ENCODE peak calls at places on chromosomes 5 and 9, in ten cellular contexts. O is mammary epithelial cell; Q is B cell; X is heart left ventricle; L is cardiac fibroblast; I is neural crest cell; S is GM12865; T is CD4-positive, alpha-beta T cell; D is CD8-positive, alpha-beta T cell; P is A549. K is an unnamed sample.

GRCh38 chr5:163163858-163164257 is 273.5 kb upstream of the CCNG1 start:
- DNase-seq in D (no peak), O (peak; percentile 1), L (no peak), X (no peak), P (no peak), I (no peak), Q (no peak), T (no peak), S (no peak), K (no peak)

GRCh38 chr5:172905771-172906170 is 53.5 kb upstream of the RPL26L1 start:
- DNase-seq in P (no peak), T (no peak), L (no peak), I (no peak), Q (no peak), X (no peak), O (no peak), S (no peak), D (no peak), K (no peak)

GRCh38 chr9:21801683-21802417 is 586 bp upstream of the MTAP start:
- DNase-seq in I (peak; percentile 53), S (peak; percentile 49), Q (peak; percentile 27), O (peak; percentile 88), L (peak; percentile 89), T (no peak), D (no peak), X (peak; percentile 86), P (peak; percentile 82), K (peak; percentile 26)

GRCh38 chr9:135926402-135927194 is 19.3 kb upstream of the CAMSAP1 start:
- DNase-seq in T (no peak), D (no peak), O (peak; percentile 96), I (peak; percentile 11), L (peak; percentile 53), X (peak; percentile 78), Q (no peak), S (peak; percentile 72), P (peak; percentile 80), K (no peak)

GRCh38 chr9:94812343-94812742 is 85.8 kb downstream of the AOPEP start:
- DNase-seq in Q (no peak), P (peak; percentile 68), L (peak; percentile 84), T (no peak), S (peak; percentile 12), O (peak; percentile 82), D (no peak), I (no peak), X (no peak), K (no peak)

GRCh38 chr9:111720170-111720569 is 58.8 kb downstream of the GNG10 start:
- DNase-seq in X (no peak), O (no peak), D (no peak), T (no peak), S (no peak), I (no peak), L (no peak), P (no peak), Q (no peak), K (no peak)

GRCh38 chr5:14240366-14240765 is 97.2 kb downstream of the TRIO start:
- DNase-seq in I (no peak), P (no peak), T (no peak), X (no peak), D (no peak), O (no peak), Q (no peak), S (no peak), L (peak; percentile 41), K (no peak)

GRCh38 chr9:129665814-129666511 is 516 bp downstream of the PRRX2 start:
- DNase-seq in T (no peak), O (no peak), S (no peak), L (no peak), D (no peak), I (no peak), P (no peak), Q (no peak), X (no peak), K (peak; percentile 49)

GRCh38 chr5:140345919-140346347 is 470 bp downstream of the HBEGF start:
- DNase-seq in S (peak; percentile 18), Q (no peak), I (peak; percentile 50), L (peak; percentile 70), O (peak; percentile 42), T (no peak), X (peak; percentile 87), P (peak; percentile 51), D (no peak), K (no peak)
- TF ChIP-seq CTCF in S (no peak), Q (no peak), I (no peak), L (peak; percentile 52), O (peak; percentile 34), T (no peak), X (peak; percentile 50), P (peak; percentile 64), D (no peak), K (peak; percentile 7)

GRCh38 chr5:180647941-180648500 is 1.4 kb downstream of the FLT4 start:
- DNase-seq in T (no peak), O (no peak), D (no peak), I (no peak), S (no peak), L (no peak), P (no peak), X (no peak), Q (no peak), K (no peak)

GRCh38 chr5:180649297-180650039 is at the start of gene FLT4:
- DNase-seq in S (no peak), T (no peak), I (no peak), P (no peak), L (no peak), D (no peak), O (no peak), Q (no peak), X (no peak), K (no peak)

GRCh38 chr5:180648658-180649296 is 623 bp downstream of the FLT4 start:
- DNase-seq in T (peak; percentile 14), Q (no peak), O (no peak), S (no peak), I (peak; percentile 60), D (peak; percentile 44), L (no peak), X (no peak), P (peak; percentile 33), K (peak; percentile 68)

GRCh38 chr5:180652771-180653170 is 3.4 kb upstream of the FLT4 start:
- DNase-seq in T (no peak), D (no peak), P (no peak), Q (no peak), X (no peak), S (no peak), I (no peak), L (no peak), O (no peak), K (no peak)

GRCh38 chr5:180652346-180652745 is 2.9 kb upstream of the FLT4 start:
- DNase-seq in L (no peak), D (no peak), X (no peak), O (no peak), T (no peak), P (no peak), Q (no peak), S (no peak), I (no peak), K (no peak)
- TF ChIP-seq CTCF in L (no peak), D (no peak), X (no peak), O (no peak), T (no peak), P (no peak), Q (no peak), S (no peak), I (no peak), K (no peak)

DNA sequence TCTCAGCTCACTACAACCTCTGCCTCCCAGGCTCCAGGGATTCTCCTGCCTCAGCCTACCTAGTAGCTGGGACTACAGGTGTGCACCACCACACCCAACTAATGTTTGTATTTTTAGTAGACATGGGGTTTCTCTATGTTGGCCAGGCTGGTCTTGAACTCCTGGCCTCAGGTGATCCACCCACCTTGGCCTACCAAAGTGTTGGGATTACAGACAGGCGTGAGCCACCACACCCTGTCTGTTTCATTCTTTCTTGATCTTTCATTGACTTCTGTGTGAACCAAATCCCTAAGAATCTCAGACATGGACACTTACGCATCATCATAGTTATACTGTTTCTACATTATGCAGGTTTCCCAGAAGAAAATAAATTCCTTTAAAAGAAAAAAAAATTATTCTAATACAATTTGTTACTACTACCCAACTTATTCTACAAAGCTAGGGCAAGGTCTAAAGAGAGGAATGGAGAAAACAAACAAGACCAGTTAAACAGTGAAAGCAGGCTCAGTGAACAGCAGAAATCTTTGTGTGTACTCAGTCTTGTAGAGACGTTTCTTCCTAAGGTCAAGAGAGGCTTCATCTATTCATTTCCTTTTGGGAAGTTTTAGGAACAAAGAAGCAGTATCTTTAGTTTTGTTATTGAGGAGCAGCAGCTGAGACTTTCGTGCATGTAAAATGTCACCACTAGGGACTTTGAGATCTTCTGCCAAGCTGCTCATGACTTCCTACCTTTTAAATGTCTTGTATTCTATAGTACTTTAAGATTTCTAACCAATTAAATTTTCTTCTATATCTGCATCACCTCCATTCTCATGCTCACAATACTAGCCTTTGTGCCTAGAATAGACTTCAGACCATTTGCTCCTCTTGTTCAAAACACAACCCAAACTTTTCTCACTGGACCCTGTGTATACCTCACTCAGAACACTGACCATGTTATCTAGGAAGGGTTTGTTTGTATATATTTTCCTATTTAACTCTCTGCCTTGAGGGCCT is 5.6 kb upstream of the HMGCR start:
- DNase-seq in X (no peak), L (no peak), T (no peak), P (peak; percentile 23), I (no peak), S (peak; percentile 9), O (no peak), D (no peak), Q (no peak), K (peak; percentile 14)
- TF ChIP-seq CTCF in X (no peak), L (no peak), T (no peak), P (no peak), I (peak; percentile 48), S (no peak), O (no peak), D (no peak), Q (no peak), K (no peak)

GRCh38 chr9:2725126-2725525 is 7.8 kb downstream of the KCNV2 start:
- DNase-seq in S (no peak), T (no peak), X (no peak), Q (no peak), L (no peak), I (no peak), D (no peak), P (no peak), O (no peak), K (no peak)

GRCh38 chr9:2723666-2724065 is 6.4 kb downstream of the KCNV2 start:
- DNase-seq in S (no peak), O (peak; percentile 41), I (peak; percentile 39), X (no peak), L (no peak), T (no peak), D (no peak), Q (no peak), P (no peak), K (no peak)

GRCh38 chr9:2725929-2726328 is 8.6 kb downstream of the KCNV2 start:
- DNase-seq in X (no peak), P (no peak), T (no peak), S (no peak), L (peak; percentile 12), Q (no peak), O (no peak), D (no peak), I (no peak), K (no peak)

GRCh38 chr9:2720179-2720654 is 2.9 kb downstream of the KCNV2 start:
- DNase-seq in S (no peak), X (no peak), Q (no peak), L (no peak), T (no peak), I (no peak), D (no peak), P (peak; percentile 4), O (no peak), K (no peak)

DNA sequence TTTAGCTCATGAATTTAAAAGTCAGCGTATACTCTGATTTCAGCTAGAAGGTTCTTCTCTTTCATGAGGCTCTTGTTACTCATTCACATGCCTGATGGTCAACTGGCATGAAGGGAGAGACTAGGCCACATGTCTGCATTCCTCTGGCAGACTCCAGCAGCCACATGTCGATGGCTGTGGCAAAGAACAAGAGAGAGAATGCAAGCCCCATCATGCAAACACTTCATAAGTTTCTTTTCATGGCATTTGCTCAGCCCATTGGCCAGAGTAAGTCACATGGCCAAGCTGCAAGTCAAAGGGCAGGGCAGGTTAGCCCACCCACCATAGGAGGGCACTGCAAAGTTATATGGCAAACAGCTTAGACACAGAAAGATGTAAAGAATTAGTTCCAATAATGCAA is 5.4 kb downstream of the KCNV2 start:
- DNase-seq in L (peak; percentile 37), S (no peak), Q (no peak), X (no peak), T (no peak), P (no peak), D (no peak), O (peak; percentile 88), I (no peak), K (no peak)
- TF ChIP-seq CTCF in L (no peak), S (no peak), Q (no peak), X (no peak), T (no peak), P (no peak), D (no peak), O (no peak), I (no peak), K (no peak)

K was measured in GM20000.